ENCODE peak calls at places on chromosome 3, in six cellular contexts. L is H1, O is K562, H is HCT116, K is GM12878, E is HepG2. F is an unnamed sample.

GRCh38 chr3:50150863-50151686 is 4.0 kb upstream of the SEMA3F start:
- DNase-seq in E (no peak), H (no peak), K (no peak), O (no peak), L (peak; percentile 69), F (no peak)

GRCh38 chr3:65846936-65847335 is 191.8 kb downstream of the MAGI1 start:
- DNase-seq in L (no peak), O (no peak), E (no peak), K (no peak), H (no peak), F (no peak)

GRCh38 chr3:195880037-195880431 is 28.3 kb downstream of the TNK2 start:
- DNase-seq in E (no peak), O (no peak), L (no peak), K (no peak), H (no peak), F (no peak)

GRCh38 chr3:23966308-23966707 is 21.2 kb downstream of the NR1D2 start:
- DNase-seq in K (no peak), H (no peak), O (no peak), L (no peak), E (no peak), F (no peak)

GRCh38 chr3:59064276-59064675 is 14.5 kb upstream of the CFAP20DC start:
- DNase-seq in L (peak; percentile 50), K (no peak), H (peak; percentile 13), E (no peak), O (no peak), F (no peak)

GRCh38 chr3:33645060-33645841 is 72.8 kb downstream of the CLASP2 start:
- DNase-seq in H (no peak), K (no peak), O (peak; percentile 55), E (no peak), L (no peak), F (no peak)

GRCh38 chr3:141366285-141367037 is 1.8 kb upstream of the ZBTB38 start:
- DNase-seq in H (peak; percentile 33), L (no peak), K (no peak), O (peak; percentile 63), E (peak; percentile 49), F (no peak)

GRCh38 chr3:68988740-68989139 is 24.7 kb downstream of the EOGT start:
- DNase-seq in L (no peak), H (no peak), K (no peak), O (no peak), E (no peak), F (no peak)

GRCh38 chr3:131540143-131540542 is 37.4 kb upstream of the MRPL3 start:
- DNase-seq in O (no peak), E (no peak), K (no peak), L (no peak), H (no peak), F (no peak)

GRCh38 chr3:33299395-33300081 is 22.3 kb downstream of the FBXL2 start:
- DNase-seq in L (no peak), O (no peak), E (no peak), K (no peak), H (peak; percentile 90), F (no peak)

GRCh38 chr3:46489406-46489805 is 8.4 kb upstream of the RTP3 start:
- DNase-seq in K (no peak), L (no peak), E (no peak), H (no peak), O (no peak), F (no peak)

GRCh38 chr3:190617185-190617584 is 103.3 kb downstream of the IL1RAP start:
- DNase-seq in K (peak; percentile 25), E (peak; percentile 92), L (no peak), O (no peak), H (no peak), F (no peak)

GRCh38 chr3:40968666-40969065 is 230.6 kb upstream of the CTNNB1 start:
- DNase-seq in E (no peak), K (no peak), O (no peak), L (no peak), H (no peak), F (no peak)

GRCh38 chr3:65671004-65671403 is 367.7 kb downstream of the MAGI1 start:
- DNase-seq in L (no peak), H (no peak), E (no peak), O (no peak), K (no peak), F (no peak)

GRCh38 chr3:154195620-154196366 is 74.6 kb downstream of the ARHGEF26 start:
- DNase-seq in H (no peak), E (no peak), O (no peak), K (no peak), L (no peak), F (peak; percentile 36)

GRCh38 chr3:42066516-42067181 is 24.5 kb upstream of the TRAK1 start:
- DNase-seq in K (no peak), O (no peak), H (no peak), L (no peak), E (peak; percentile 48), F (peak; percentile 74)

GRCh38 chr3:101159478-101159877 is 160.9 kb downstream of the IMPG2 start:
- DNase-seq in E (no peak), H (no peak), O (no peak), L (no peak), K (no peak), F (no peak)

GRCh38 chr3:23991236-23992050 is 46.4 kb downstream of the NR1D2 start:
- DNase-seq in O (no peak), L (no peak), K (no peak), E (no peak), H (no peak), F (no peak)

GRCh38 chr3:60579734-60580133 is 671.5 kb downstream of the FHIT start:
- DNase-seq in O (no peak), K (no peak), L (no peak), H (no peak), E (no peak), F (no peak)

DNA sequence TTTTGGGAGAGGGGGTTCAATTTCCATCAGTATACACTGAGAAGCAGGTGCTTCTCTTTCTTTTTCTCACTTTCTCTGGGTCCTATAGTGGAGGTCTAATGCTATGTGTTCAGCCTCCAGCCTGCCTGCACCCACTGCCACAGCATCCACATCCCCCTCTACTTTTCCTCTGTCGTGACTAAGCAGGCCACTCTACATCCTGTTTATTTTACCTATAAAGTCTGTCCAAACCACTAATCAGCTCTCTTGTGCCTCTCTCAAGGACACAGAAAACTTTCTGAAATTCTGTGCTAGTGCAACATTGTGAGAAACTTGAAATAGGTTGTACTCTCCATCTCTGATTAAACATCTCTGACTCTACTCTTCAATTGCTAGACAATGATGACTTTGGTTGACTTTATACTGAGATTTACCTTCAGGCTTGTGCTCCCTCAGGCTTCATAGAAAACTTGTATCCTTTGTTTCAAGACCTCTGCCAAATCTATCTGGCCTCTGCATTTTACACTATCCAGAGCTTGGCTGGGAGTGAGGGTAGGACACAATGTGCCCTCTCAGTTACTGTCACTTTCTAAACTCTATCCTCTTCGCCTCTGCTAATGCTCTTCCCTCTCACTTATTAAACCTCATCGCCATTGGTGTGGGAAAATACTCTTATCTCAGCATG is 28.0 kb downstream of the SUCNR1 start:
- DNase-seq in K (no peak), L (no peak), O (no peak), E (no peak), H (no peak), F (no peak)
- TF ChIP-seq ZNF274 in K (no peak), L (no peak), O (no peak), E (no peak), H (no peak), F (no peak)

GRCh38 chr3:25497096-25497495 is 69.0 kb downstream of the RARB start:
- DNase-seq in O (no peak), L (no peak), K (no peak), E (no peak), H (no peak), F (no peak)
- H3K9me3 ChIP-seq in O (no peaks in the 10 kb centered on the region), L (no peaks in the 10 kb centered on the region), K (no peaks in the 10 kb centered on the region), E (peaks cover 25% of the 10 kb centered on the region), H (no peaks in the 10 kb centered on the region), F (peaks cover 53% of the 10 kb centered on the region)

GRCh38 chr3:156285626-156286025 is 165.2 kb downstream of the KCNAB1 start:
- DNase-seq in E (no peak), H (no peak), O (no peak), K (no peak), L (no peak), F (no peak)

GRCh38 chr3:156293566-156293965 is 173.2 kb downstream of the KCNAB1 start:
- DNase-seq in O (no peak), K (no peak), E (no peak), L (no peak), H (no peak), F (no peak)

GRCh38 chr3:156290917-156291268 is 170.5 kb downstream of the KCNAB1 start:
- DNase-seq in E (no peak), H (no peak), O (no peak), L (no peak), K (no peak), F (no peak)

DNA sequence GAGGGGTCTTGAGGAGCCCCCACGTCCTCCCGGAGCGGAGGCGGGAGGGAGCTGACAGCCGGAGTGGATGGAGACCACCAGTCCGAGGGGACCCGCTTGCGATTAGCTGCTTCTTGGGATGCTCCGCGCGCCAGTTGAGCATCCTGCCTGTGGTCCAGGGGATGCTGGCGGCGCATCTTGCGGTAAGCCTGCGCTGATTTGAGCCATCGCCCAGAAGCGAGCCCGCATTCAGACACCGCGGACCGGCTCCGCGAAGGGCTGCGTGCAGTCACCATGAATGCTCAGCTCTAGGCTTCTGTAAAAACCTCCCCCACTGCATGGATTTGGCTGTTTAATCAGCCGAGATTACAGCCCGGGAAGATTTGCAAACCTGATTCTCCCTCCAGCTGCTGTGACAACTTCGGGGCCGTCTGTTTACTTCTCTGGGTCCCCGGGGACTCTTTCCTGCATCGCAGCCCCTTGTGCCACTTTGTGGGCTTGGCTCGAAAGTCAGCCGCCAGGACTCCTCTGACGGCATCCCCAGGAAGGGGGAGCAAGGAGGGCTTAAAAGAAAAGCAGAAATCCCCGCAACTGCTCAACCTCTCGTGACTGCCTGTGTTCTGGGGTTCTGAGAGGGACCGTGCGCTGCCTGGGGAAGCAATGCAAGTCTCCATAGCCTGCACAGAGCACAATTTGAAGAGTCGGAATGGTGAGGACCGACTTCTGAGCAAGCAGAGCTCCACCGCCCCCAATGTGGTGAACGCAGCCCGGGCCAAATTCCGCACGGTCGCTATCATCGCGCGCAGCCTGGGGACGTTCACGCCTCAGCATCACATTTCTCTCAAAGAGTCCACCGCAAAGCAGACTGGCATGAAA is 171.1 kb downstream of the KCNAB1 start:
- DNase-seq in L (peak; percentile 69), K (no peak), E (no peak), O (no peak), H (no peak), F (no peak)
- TF ChIP-seq ZNF274 in L (no peak), K (no peak), E (no peak), O (no peak), H (no peak), F (no peak)

GRCh38 chr3:44712455-44713075 is at the start of gene ZNF502:
- DNase-seq in E (no peak), L (peak; percentile 74), H (peak; percentile 66), O (peak; percentile 67), K (no peak), F (peak; percentile 86)
- H3K9me3 ChIP-seq in E (peaks cover 42% of the 10 kb centered on the region), L (peaks cover 54% of the 10 kb centered on the region), H (peaks cover 12% of the 10 kb centered on the region), O (peaks cover 12% of the 10 kb centered on the region), K (peaks cover 14% of the 10 kb centered on the region), F (peaks cover 55% of the 10 kb centered on the region)